ENCODE peak calls at places on chromosome 17, in eight cellular contexts. E is body of pancreas, V is upper lobe of left lung, W is HCT116, T is Karpas-422, I is neural progenitor cell, F is WERI-Rb-1, D is mesendoderm. Z is an unnamed sample.
A peak's percentile ranks its signal among the peaks of the same experiment; 100 is the strongest.

GRCh38 chr17:36899250-36900129 is 37.8 kb upstream of the LHX1 start:
- DNase-seq in W (no peak), D (peak; percentile 70), V (no peak), F (no peak), T (no peak), E (no peak), I (peak; percentile 67), Z (no peak)

GRCh38 chr17:28398280-28398981 is 7.6 kb downstream of the SLC46A1 start:
- DNase-seq in V (no peak), W (no peak), I (no peak), D (no peak), E (no peak), F (no peak), T (no peak), Z (no peak)

GRCh38 chr17:2542456-2542855 is 30.8 kb upstream of the METTL16 start:
- DNase-seq in E (no peak), D (no peak), T (no peak), F (no peak), I (no peak), V (no peak), W (no peak), Z (no peak)

GRCh38 chr17:81013642-81014041 is 21.3 kb upstream of the BAIAP2 start:
- DNase-seq in E (no peak), V (no peak), I (no peak), W (no peak), F (no peak), T (no peak), D (no peak), Z (no peak)

GRCh38 chr17:45405250-45406086 is 27.2 kb downstream of the ARHGAP27 start:
- DNase-seq in T (peak; percentile 80), W (no peak), E (no peak), I (peak; percentile 97), F (peak; percentile 69), D (peak; percentile 99), V (peak; percentile 78), Z (no peak)

GRCh38 chr17:45144199-45145034 is 3.9 kb upstream of the HEXIM1 start:
- DNase-seq in V (peak; percentile 92), I (peak; percentile 43), D (no peak), T (no peak), E (no peak), W (no peak), F (no peak), Z (no peak)

GRCh38 chr17:40315206-40315605 is 6.2 kb downstream of the RARA start:
- DNase-seq in D (no peak), W (no peak), V (no peak), T (no peak), E (no peak), I (no peak), F (no peak), Z (no peak)

GRCh38 chr17:20975566-20975965 is 67.2 kb downstream of the USP22 start:
- DNase-seq in I (no peak), V (no peak), W (no peak), F (no peak), E (no peak), D (no peak), T (no peak), Z (no peak)

GRCh38 chr17:77836557-77837041 is 121.9 kb upstream of the TNRC6C start:
- DNase-seq in W (peak; percentile 65), V (no peak), E (peak; percentile 33), D (no peak), I (no peak), T (no peak), F (no peak), Z (no peak)

GRCh38 chr17:14311979-14312378 is 11.1 kb downstream of the HS3ST3B1 start:
- DNase-seq in V (no peak), E (no peak), F (no peak), D (no peak), W (no peak), I (no peak), T (no peak), Z (no peak)

GRCh38 chr17:67372751-67373150 is 4.3 kb upstream of the PITPNC1 start:
- DNase-seq in W (no peak), F (no peak), T (no peak), I (no peak), E (no peak), D (no peak), V (no peak), Z (no peak)

GRCh38 chr17:7466644-7467341 is 12.6 kb downstream of the ZBTB4 start:
- DNase-seq in V (no peak), F (no peak), W (no peak), I (no peak), D (no peak), E (peak; percentile 66), T (no peak), Z (no peak)

GRCh38 chr17:81054308-81054707 is 19.4 kb downstream of the BAIAP2 start:
- DNase-seq in D (no peak), I (no peak), F (no peak), E (no peak), W (no peak), V (peak; percentile 47), T (no peak), Z (no peak)

GRCh38 chr17:66748578-66748977 is 86.3 kb upstream of the CACNG5 start:
- DNase-seq in T (no peak), V (no peak), I (no peak), F (no peak), D (no peak), E (no peak), W (no peak), Z (no peak)

GRCh38 chr17:76833034-76833689 is 35.0 kb upstream of the MGAT5B start:
- DNase-seq in W (no peak), D (no peak), E (no peak), V (no peak), T (no peak), F (no peak), I (no peak), Z (no peak)

GRCh38 chr17:68512247-68512966 is at the start of gene PRKAR1A:
- DNase-seq in E (peak; percentile 93), F (peak; percentile 96), I (peak; percentile 98), D (peak; percentile 98), V (peak; percentile 97), W (peak; percentile 94), T (peak; percentile 98), Z (peak; percentile 94)

GRCh38 chr17:68512967-68513474 is 791 bp downstream of the PRKAR1A start:
- DNase-seq in E (peak; percentile 17), F (no peak), I (peak; percentile 56), T (peak; percentile 53), V (no peak), W (no peak), D (peak; percentile 86), Z (no peak)

GRCh38 chr17:68514809-68515208 is 2.6 kb downstream of the PRKAR1A start:
- DNase-seq in I (no peak), E (no peak), D (peak; percentile 11), F (no peak), T (no peak), V (no peak), W (no peak), Z (no peak)

GRCh38 chr17:68515238-68515637 is 3.0 kb downstream of the PRKAR1A start:
- DNase-seq in W (no peak), I (peak; percentile 10), D (no peak), F (no peak), E (no peak), T (no peak), V (peak; percentile 3), Z (no peak)

DNA sequence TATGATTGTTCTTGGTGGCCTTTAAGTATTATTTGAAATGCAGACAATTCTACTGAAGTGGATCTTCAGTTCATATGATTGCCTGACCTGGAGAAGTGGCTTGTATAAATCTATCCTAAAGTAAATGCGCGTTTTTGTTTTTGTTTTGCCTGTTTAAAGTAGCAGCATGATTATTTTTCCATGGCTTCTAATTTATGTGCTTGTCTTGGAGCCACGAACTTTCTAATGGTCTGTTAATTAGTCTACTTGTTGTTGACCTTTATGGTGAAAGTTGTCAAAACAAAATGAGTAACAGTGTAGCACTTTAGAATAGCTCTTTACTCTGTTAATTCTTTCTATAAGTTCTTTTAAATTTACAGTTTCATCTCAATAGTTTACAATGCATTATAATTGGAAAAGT is 1.7 kb downstream of the PRKAR1A start:
- DNase-seq in E (no peak), W (no peak), T (no peak), D (no peak), F (no peak), I (no peak), V (no peak), Z (no peak)
- H3K27ac ChIP-seq in E (no peak overlapping the region), W (no peak overlapping the region), T (peak overlapping the region; percentile 86), D (no peak overlapping the region), F (no peak overlapping the region), I (no peak overlapping the region), V (peak overlapping the region; percentile 100), Z (no peak overlapping the region)

GRCh38 chr17:17698869-17699351 is 17.7 kb downstream of the RAI1 start:
- DNase-seq in V (no peak), F (peak; percentile 45), T (no peak), I (peak; percentile 57), W (no peak), D (no peak), E (no peak), Z (no peak)

GRCh38 chr17:17701112-17701511 is 19.9 kb downstream of the RAI1 start:
- DNase-seq in V (no peak), D (no peak), E (no peak), I (no peak), T (no peak), F (no peak), W (no peak), Z (no peak)

GRCh38 chr17:17702370-17702769 is 21.1 kb downstream of the RAI1 start:
- DNase-seq in F (no peak), E (no peak), W (no peak), I (no peak), D (no peak), T (peak; percentile 67), V (no peak), Z (no peak)

GRCh38 chr17:17701658-17702057 is 20.4 kb downstream of the RAI1 start:
- DNase-seq in V (no peak), D (no peak), I (no peak), T (no peak), E (no peak), F (no peak), W (no peak), Z (no peak)

GRCh38 chr17:17700251-17700969 is 19.2 kb downstream of the RAI1 start:
- DNase-seq in I (peak; percentile 84), E (no peak), D (peak; percentile 65), V (peak; percentile 84), T (no peak), F (no peak), W (no peak), Z (no peak)
- H3K4me3 ChIP-seq in I (peak overlapping the region; percentile 47), E (no peak overlapping the region), D (no peak overlapping the region), V (peak overlapping the region; percentile 37), T (no peak overlapping the region), F (no peak overlapping the region), W (no peak overlapping the region), Z (no peak overlapping the region)

GRCh38 chr17:1420981-1421380 is 21.0 kb upstream of the YWHAE start:
- DNase-seq in I (no peak), T (no peak), D (no peak), F (no peak), W (no peak), V (no peak), E (no peak), Z (no peak)
- H3K27ac ChIP-seq in I (no peak overlapping the region), T (no peak overlapping the region), D (no peak overlapping the region), F (peak overlapping the region; percentile 8), W (no peak overlapping the region), V (no peak overlapping the region), E (no peak overlapping the region), Z (no peak overlapping the region)

DNA sequence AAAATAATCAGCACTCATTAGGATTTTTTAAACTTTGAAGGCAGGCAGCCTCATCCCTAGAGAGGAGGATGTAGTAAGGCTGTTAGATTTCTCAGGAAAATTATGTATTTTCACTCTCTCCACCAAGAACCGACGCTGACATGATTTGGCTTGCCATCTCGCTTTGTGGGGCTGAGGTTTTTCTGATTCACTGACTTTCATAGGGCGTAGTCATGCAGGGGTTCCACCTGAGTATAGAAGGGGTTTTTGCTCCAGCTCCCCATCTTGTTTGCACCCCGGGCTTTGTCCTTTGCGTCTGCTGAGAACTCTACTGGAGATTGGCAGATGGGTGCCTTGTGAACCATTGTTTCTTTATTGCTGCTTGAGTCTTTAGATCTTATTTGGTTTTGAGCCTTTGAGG is 20.2 kb downstream of the TOM1L1 start:
- DNase-seq in T (no peak), W (no peak), D (no peak), V (no peak), F (no peak), I (no peak), E (no peak), Z (no peak)
- H3K4me3 ChIP-seq in T (no peak overlapping the region), W (no peak overlapping the region), D (no peak overlapping the region), V (no peak overlapping the region), F (no peak overlapping the region), I (no peak overlapping the region), E (no peak overlapping the region), Z (no peak overlapping the region)